ENCODE peak calls at places on chromosomes 5 and 9, in four cellular contexts. H is CD4-positive, CD25-positive, alpha-beta regulatory T cell; C is uterus; W is OCI-LY7. M is an unnamed sample.

GRCh38 chr9:102506391-102506790 is 488.7 kb upstream of the CYLC2 start:
- DNase-seq in W (no peak), H (no peak), C (no peak), M (no peak)

GRCh38 chr5:124403281-124403680 is 343.2 kb downstream of the ZNF608 start:
- DNase-seq in W (no peak), C (no peak), H (no peak), M (no peak)

GRCh38 chr9:70835323-70835722 is 286.1 kb downstream of the TRPM3 start:
- DNase-seq in W (no peak), C (no peak), H (no peak), M (no peak)

GRCh38 chr5:91219803-91220371 is 163.2 kb downstream of the ARRDC3 start:
- DNase-seq in H (peak; percentile 29), C (no peak), W (peak; percentile 27), M (peak; percentile 24)

GRCh38 chr5:82984786-82985762 is 92.1 kb downstream of the TMEM167A start:
- DNase-seq in H (no peak), W (no peak), C (no peak), M (no peak)

GRCh38 chr9:89462817-89463216 is 35.1 kb downstream of the SEMA4D start:
- DNase-seq in C (no peak), H (no peak), W (no peak), M (no peak)

GRCh38 chr5:112329429-112330090 is 89.5 kb downstream of the EPB41L4A start:
- DNase-seq in C (no peak), H (no peak), W (peak; percentile 64), M (no peak)

GRCh38 chr5:32193591-32193990 is 19.5 kb upstream of the GOLPH3 start:
- DNase-seq in C (peak; percentile 52), H (no peak), W (no peak), M (no peak)

GRCh38 chr5:179607449-179607931 is 16.0 kb downstream of the HNRNPH1 start:
- DNase-seq in W (no peak), C (no peak), H (no peak), M (no peak)

GRCh38 chr9:119588874-119589560 is 219.8 kb upstream of the BRINP1 start:
- DNase-seq in C (no peak), W (no peak), H (no peak), M (no peak)

GRCh38 chr9:111969061-111969460 is 72.4 kb downstream of the UGCG start:
- DNase-seq in H (no peak), C (no peak), W (no peak), M (no peak)

GRCh38 chr5:123097871-123098735 is 9.1 kb downstream of the PRDM6 start:
- DNase-seq in C (no peak), H (no peak), W (no peak), M (no peak)

GRCh38 chr5:170120576-170120975 is 14.9 kb downstream of the FOXI1 start:
- DNase-seq in H (no peak), C (no peak), W (no peak), M (no peak)

GRCh38 chr5:54603372-54603771 is 85.8 kb downstream of the SNX18 start:
- DNase-seq in W (no peak), H (no peak), C (no peak), M (no peak)

GRCh38 chr5:172795401-172795977 is 24.5 kb upstream of the DUSP1 start:
- DNase-seq in W (no peak), H (no peak), C (peak; percentile 100), M (no peak)

GRCh38 chr9:127033784-127034183 is 88.7 kb downstream of the ANGPTL2 start:
- DNase-seq in H (no peak), C (no peak), W (no peak), M (no peak)

GRCh38 chr5:74640450-74641013 is at the start of gene ENC1:
- DNase-seq in C (peak; percentile 75), W (peak; percentile 90), H (peak; percentile 66), M (peak; percentile 69)

GRCh38 chr5:157575096-157575872 is at the start of gene ADAM19:
- DNase-seq in W (peak; percentile 75), H (peak; percentile 35), C (peak; percentile 54), M (peak; percentile 72)

GRCh38 chr5:66661149-66661548 is 65.0 kb downstream of the MAST4 start:
- DNase-seq in W (no peak), C (peak; percentile 22), H (no peak), M (no peak)

GRCh38 chr9:89766981-89767380 is 162.2 kb downstream of the GADD45G start:
- DNase-seq in W (no peak), C (no peak), H (no peak), M (no peak)

GRCh38 chr5:126683912-126684311 is 83.2 kb downstream of the PHAX start:
- DNase-seq in H (no peak), C (no peak), W (no peak), M (no peak)

GRCh38 chr5:179313849-179314521 is 31.3 kb downstream of the ADAMTS2 start:
- DNase-seq in H (no peak), C (peak; percentile 96), W (no peak), M (no peak)

GRCh38 chr9:119487118-119487827 is 118.0 kb upstream of the BRINP1 start:
- DNase-seq in C (no peak), H (no peak), W (no peak), M (no peak)

GRCh38 chr9:469672-470040 is 255.0 kb downstream of the DOCK8 start:
- DNase-seq in H (no peak), C (peak; percentile 36), W (peak; percentile 86), M (no peak)

GRCh38 chr9:23662320-23662719 is 163.7 kb downstream of the ELAVL2 start:
- DNase-seq in W (no peak), C (no peak), H (no peak), M (no peak)

GRCh38 chr9:14497476-14497875 is 183.5 kb upstream of the NFIB start:
- DNase-seq in W (no peak), C (no peak), H (no peak), M (no peak)

GRCh38 chr9:127407505-127407868 is 10.5 kb downstream of the SLC2A8 start:
- DNase-seq in C (no peak), H (no peak), W (no peak), M (no peak)

GRCh38 chr5:2049876-2050275 is 167.2 kb upstream of the IRX4 start:
- DNase-seq in C (no peak), W (no peak), H (no peak), M (no peak)

GRCh38 chr5:179271301-179271650 is 74.0 kb downstream of the ADAMTS2 start:
- DNase-seq in C (no peak), H (no peak), W (no peak), M (no peak)

GRCh38 chr5:96997265-96997859 is 61.5 kb downstream of the LNPEP start:
- DNase-seq in C (no peak), W (peak; percentile 70), H (peak; percentile 25), M (peak; percentile 18)

GRCh38 chr5:58459276-58459859 is 518 bp downstream of the PLK2 start:
- DNase-seq in H (no peak), W (no peak), C (peak; percentile 21), M (no peak)

GRCh38 chr9:127767909-127768331 is 10.5 kb downstream of the SH2D3C start:
- DNase-seq in C (no peak), H (no peak), W (no peak), M (no peak)

GRCh38 chr5:123088031-123088805 is 823 bp upstream of the PRDM6 start:
- DNase-seq in W (no peak), H (no peak), C (no peak), M (no peak)

GRCh38 chr9:93645149-93645889 is 68.9 kb downstream of the PHF2 start:
- DNase-seq in H (no peak), C (peak; percentile 13), W (no peak), M (no peak)

GRCh38 chr5:33831041-33831440 is 60.7 kb downstream of the ADAMTS12 start:
- DNase-seq in H (no peak), W (no peak), C (no peak), M (no peak)

GRCh38 chr5:33837301-33837700 is 54.5 kb downstream of the ADAMTS12 start:
- DNase-seq in C (no peak), H (no peak), W (no peak), M (no peak)

GRCh38 chr5:33832414-33832813 is 59.4 kb downstream of the ADAMTS12 start:
- DNase-seq in W (no peak), C (no peak), H (no peak), M (no peak)

GRCh38 chr5:33832904-33833575 is 58.8 kb downstream of the ADAMTS12 start:
- DNase-seq in H (no peak), C (no peak), W (no peak), M (no peak)

GRCh38 chr5:33834334-33834733 is 57.5 kb downstream of the ADAMTS12 start:
- DNase-seq in C (no peak), W (no peak), H (no peak), M (no peak)
- H3K4me1 ChIP-seq in C (no peaks in the 10 kb centered on the region), W (no peaks in the 10 kb centered on the region), H (no peaks in the 10 kb centered on the region), M (no peaks in the 10 kb centered on the region)

GRCh38 chr5:65651144-65651543 is 26.3 kb downstream of the SHLD3 start:
- DNase-seq in C (no peak), W (no peak), H (no peak), M (no peak)
- H3K27ac ChIP-seq in C (no peak overlapping the region), W (no peak overlapping the region), H (no peak overlapping the region), M (no peak overlapping the region)

DNA sequence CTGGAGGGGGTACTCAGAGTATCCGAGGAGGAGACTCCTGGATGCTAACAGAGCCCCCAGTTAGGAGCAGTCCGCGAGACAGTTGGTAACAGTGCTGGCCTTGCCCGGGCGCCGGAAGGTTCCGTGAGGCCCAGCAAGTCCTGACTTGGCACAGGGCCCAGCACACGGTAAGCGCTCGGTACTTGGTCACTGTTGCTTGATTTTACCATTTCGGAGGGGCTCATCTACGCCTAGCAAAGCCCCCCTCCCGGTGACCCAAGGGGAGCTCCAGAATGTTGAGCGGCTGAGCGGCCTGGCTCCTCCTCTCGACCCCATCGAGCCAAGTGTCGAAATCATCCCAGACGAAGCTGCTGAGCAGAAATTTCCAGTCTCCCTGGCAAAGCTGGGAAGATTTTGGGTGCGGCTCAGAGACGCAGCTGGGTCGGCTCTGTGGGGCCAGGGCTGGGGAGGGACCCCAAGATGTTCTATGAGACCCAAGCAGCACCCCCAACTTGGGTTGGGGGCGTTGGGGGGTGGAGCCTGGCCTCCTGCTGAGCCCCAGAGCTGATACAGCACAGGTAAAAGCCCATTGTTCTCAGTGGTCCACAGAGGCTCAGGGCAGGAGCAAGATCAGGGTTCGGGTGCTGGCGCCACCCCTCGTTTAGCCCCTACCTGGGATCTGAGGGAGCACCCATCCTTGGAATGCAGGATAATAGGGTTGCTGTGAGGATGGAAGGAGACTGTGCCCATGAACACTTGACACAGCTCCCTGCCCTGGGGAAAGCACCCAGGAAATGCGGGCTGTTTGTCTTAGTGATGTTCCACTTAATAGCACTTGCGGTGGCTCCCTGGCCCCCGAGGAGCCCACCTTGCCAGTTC is 137.2 kb downstream of the C9orf50 start:
- DNase-seq in C (peak; percentile 96), H (no peak), W (no peak), M (no peak)
- H3K4me1 ChIP-seq in C (peaks cover 17% of the 10 kb centered on the region), H (peaks cover 44% of the 10 kb centered on the region), W (no peaks in the 10 kb centered on the region), M (peaks cover 25% of the 10 kb centered on the region)

DNA sequence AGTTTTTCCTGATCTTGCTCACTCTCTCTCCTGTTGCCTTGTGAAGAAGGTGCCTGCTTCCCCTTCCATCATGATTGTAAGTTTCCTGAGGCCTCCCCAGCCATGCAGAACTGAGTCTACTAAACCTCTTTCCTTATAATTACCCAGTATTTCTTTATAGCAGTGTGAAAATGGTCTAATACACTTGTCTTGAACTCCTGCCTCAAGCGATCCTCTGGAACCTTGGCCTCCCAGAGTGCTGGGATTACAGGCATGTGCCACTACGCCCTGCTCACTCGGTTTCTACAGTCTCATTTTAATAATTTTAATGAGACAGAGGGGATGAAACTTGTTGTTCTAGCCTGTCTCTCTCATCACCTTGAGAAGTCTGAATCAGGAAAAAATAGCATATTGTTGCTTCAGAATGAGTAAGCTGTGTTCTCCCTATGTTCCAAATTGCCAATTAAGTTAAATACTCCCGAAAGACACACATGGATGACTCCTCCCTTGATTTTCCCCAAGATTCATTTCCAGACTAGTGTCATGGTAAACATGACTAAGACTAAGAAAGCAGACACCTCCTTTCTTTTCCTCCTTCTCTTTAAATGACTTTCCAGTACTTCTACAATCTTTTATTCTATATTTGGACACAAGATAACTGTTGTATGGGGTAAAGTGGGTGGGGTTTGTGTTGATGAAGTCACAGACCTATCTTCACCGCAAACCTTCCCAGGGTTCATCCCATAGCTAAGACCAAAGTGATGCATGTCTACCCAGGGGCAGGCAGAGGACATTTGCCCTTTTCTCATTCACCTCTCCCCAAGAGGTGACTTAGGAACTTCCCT is 7.8 kb upstream of the DNAJC18 start:
- DNase-seq in H (no peak), C (no peak), W (no peak), M (no peak)
- H3K27ac ChIP-seq in H (no peak overlapping the region), C (no peak overlapping the region), W (no peak overlapping the region), M (no peak overlapping the region)

M was measured in naive thymus-derived CD4-positive, alpha-beta T cell.